ENCODE peak calls at places on chromosomes 16 and 17, in five cellular contexts. D is GM23338, A is neuronal stem cell, C is upper lobe of right lung, S is mesendoderm. V is an unnamed sample.
A peak's percentile ranks its signal among the peaks of the same experiment; 100 is the strongest.

GRCh38 chr17:2423271-2423670 is 22.4 kb upstream of the MNT start:
- DNase-seq in D (no peak), A (no peak), C (no peak), S (no peak), V (peak; percentile 100)

GRCh38 chr17:71762526-71762925 is 358.3 kb upstream of the SOX9 start:
- DNase-seq in D (no peak), C (no peak), A (no peak), S (no peak), V (no peak)

GRCh38 chr17:11094377-11094776 is 146.6 kb upstream of the SHISA6 start:
- DNase-seq in A (no peak), D (no peak), C (no peak), S (no peak), V (no peak)

GRCh38 chr17:7502987-7503386 is 18.8 kb downstream of the POLR2A start:
- DNase-seq in A (no peak), S (peak; percentile 37), C (no peak), D (peak; percentile 78), V (no peak)

GRCh38 chr17:51764387-51764971 is 394.0 kb downstream of the CA10 start:
- DNase-seq in D (peak; percentile 87), S (peak; percentile 88), C (no peak), A (peak; percentile 78), V (peak; percentile 68)

GRCh38 chr17:16106161-16106891 is 106.7 kb downstream of the TTC19 start:
- DNase-seq in A (no peak), S (no peak), D (no peak), C (no peak), V (peak; percentile 11)

GRCh38 chr17:65071861-65072260 is 15.3 kb upstream of the GNA13 start:
- DNase-seq in D (no peak), C (no peak), S (no peak), A (no peak), V (peak; percentile 72)

GRCh38 chr16:77777745-77778144 is 10.6 kb upstream of the VAT1L start:
- DNase-seq in S (no peak), A (no peak), C (no peak), D (no peak), V (no peak)

GRCh38 chr17:63696381-63696961 is 3.5 kb downstream of the LIMD2 start:
- DNase-seq in S (peak; percentile 94), C (no peak), A (peak; percentile 36), D (peak; percentile 90), V (peak; percentile 13)

GRCh38 chr16:4614571-4615388 is at the start of gene UBALD1:
- DNase-seq in A (peak; percentile 76), S (peak; percentile 81), D (peak; percentile 90), C (peak; percentile 93), V (peak; percentile 75)

GRCh38 chr16:1912215-1912543 is 6.0 kb downstream of the HS3ST6 start:
- DNase-seq in S (no peak), D (no peak), A (no peak), C (peak; percentile 61), V (no peak)

GRCh38 chr16:1914084-1914608 is 4.1 kb downstream of the HS3ST6 start:
- DNase-seq in S (no peak), A (no peak), D (no peak), C (peak; percentile 60), V (no peak)

GRCh38 chr16:1911467-1912214 is 6.6 kb downstream of the HS3ST6 start:
- DNase-seq in D (no peak), S (no peak), C (no peak), A (no peak), V (no peak)

GRCh38 chr16:1914759-1915387 is 3.3 kb downstream of the HS3ST6 start:
- DNase-seq in S (no peak), A (no peak), C (no peak), D (no peak), V (no peak)

DNA sequence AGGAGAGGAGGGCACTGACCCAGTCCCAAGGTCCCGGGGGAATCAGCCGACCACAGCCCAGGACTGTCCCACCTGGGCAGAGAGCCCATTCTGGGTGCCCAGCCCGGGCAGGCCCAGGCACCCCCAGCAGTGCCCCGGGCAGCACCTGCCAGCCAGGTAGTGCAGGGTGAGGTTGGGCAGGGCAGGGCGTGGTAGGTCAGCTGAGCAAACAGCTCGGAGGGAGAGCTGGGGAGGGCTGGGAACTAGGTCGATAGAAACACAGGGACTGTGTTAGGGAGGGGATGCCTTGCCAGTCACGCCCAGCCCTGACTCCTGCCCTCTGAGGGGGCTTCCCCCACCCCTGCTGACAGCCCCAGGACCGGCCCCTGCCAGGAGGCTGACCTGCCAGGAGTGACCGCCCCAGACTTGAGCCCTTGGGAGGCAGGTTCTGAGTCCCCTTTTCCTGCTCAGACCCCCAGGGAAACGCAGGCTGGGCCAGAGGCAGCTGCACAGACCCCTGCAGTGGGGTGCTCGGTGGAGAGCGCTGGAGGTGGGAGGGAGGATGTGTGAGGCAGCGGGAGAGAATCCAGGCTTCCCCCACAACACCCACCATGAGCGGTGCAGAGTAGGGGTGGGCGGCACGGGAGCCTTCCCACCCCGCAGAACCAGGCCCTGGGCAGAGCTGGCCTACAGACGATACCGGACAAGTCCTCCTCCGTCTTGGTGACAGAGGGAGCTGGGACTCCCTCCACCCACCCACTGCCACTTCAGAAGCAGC is 4.7 kb downstream of the HS3ST6 start:
- DNase-seq in D (no peak), S (no peak), C (peak; percentile 75), A (no peak), V (peak; percentile 52)
- H3K27me3 ChIP-seq in D (peaks cover 32% of the 10 kb centered on the region), S (peaks cover 14% of the 10 kb centered on the region), C (peaks cover 56% of the 10 kb centered on the region), A (peaks cover 18% of the 10 kb centered on the region), V (peaks cover 15% of the 10 kb centered on the region)

GRCh38 chr17:48995871-48996695 is 1.1 kb upstream of the IGF2BP1 start:
- DNase-seq in S (peak; percentile 99), A (peak; percentile 93), C (no peak), D (peak; percentile 96), V (no peak)
- H3K4me3 ChIP-seq in S (peak overlapping the region; percentile 94), A (peak overlapping the region; percentile 98), C (no peak overlapping the region), D (peak overlapping the region; percentile 78), V (no peak overlapping the region)

GRCh38 chr16:641326-642188 is at the start of gene MCRIP2:
- DNase-seq in A (peak; percentile 79), C (peak; percentile 96), D (peak; percentile 92), S (peak; percentile 76), V (peak; percentile 27)
- H3K27me3 ChIP-seq in A (peaks cover 20% of the 10 kb centered on the region), C (no peaks in the 10 kb centered on the region), D (no peaks in the 10 kb centered on the region), S (no peaks in the 10 kb centered on the region), V (no peaks in the 10 kb centered on the region)

GRCh38 chr16:87437911-87438610 is 45.9 kb downstream of the MAP1LC3B start:
- DNase-seq in A (no peak), S (no peak), D (no peak), C (no peak), V (no peak)
- H3K4me3 ChIP-seq in A (no peak overlapping the region), S (no peak overlapping the region), D (no peak overlapping the region), C (no peak overlapping the region), V (no peak overlapping the region)

V was measured in bronchial epithelial cell.